ENCODE peak calls at places on chromosome 14, in four cellular contexts. T is H9, A is H1, B is IMR-90. L is an unnamed sample.

GRCh38 chr14:43595373-43595772 is 911.7 kb downstream of the FSCB start:
- DNase-seq in A (no peak), B (no peak), T (no peak), L (no peak)

GRCh38 chr14:65745396-65746190 is 333.1 kb downstream of the FUT8 start:
- DNase-seq in T (no peak), B (no peak), A (no peak), L (no peak)

GRCh38 chr14:59419383-59419782 is 45.8 kb downstream of the GPR135 start:
- DNase-seq in A (no peak), T (no peak), B (no peak), L (no peak)

GRCh38 chr14:24385524-24385923 is 13.3 kb upstream of the NYNRIN start:
- DNase-seq in A (no peak), B (no peak), T (no peak), L (no peak)

GRCh38 chr14:53956427-53957201 is at the start of gene BMP4:
- DNase-seq in T (peak), B (peak), A (peak), L (peak)

GRCh38 chr14:35438910-35439713 is 34.6 kb upstream of the NFKBIA start:
- DNase-seq in T (no peak), B (no peak), A (no peak), L (peak)

GRCh38 chr14:59228416-59228815 is 39.9 kb downstream of the DAAM1 start:
- DNase-seq in A (no peak), T (no peak), B (peak), L (no peak)

GRCh38 chr14:70641548-70642312 is at the start of gene TTC9:
- DNase-seq in T (peak), A (no peak), B (no peak), L (no peak)

GRCh38 chr14:37585101-37585479 is 10.0 kb downstream of the FOXA1 start:
- DNase-seq in A (no peak), B (no peak), T (peak), L (peak)

GRCh38 chr14:66507181-66507721 is 696 bp upstream of the GPHN start:
- DNase-seq in B (no peak), A (no peak), T (no peak), L (no peak)

GRCh38 chr14:64444984-64445845 is 20.1 kb upstream of the AKAP5 start:
- DNase-seq in B (peak), T (no peak), A (no peak), L (peak)

GRCh38 chr14:67695394-67695949 is at the start of gene RDH11:
- DNase-seq in T (peak), A (peak), B (peak), L (peak)

GRCh38 chr14:55339770-55340169 is 68.5 kb downstream of the FBXO34 start:
- DNase-seq in T (no peak), B (peak), A (no peak), L (no peak)

GRCh38 chr14:36212987-36213386 is 36.5 kb upstream of the PTCSC3 start:
- DNase-seq in A (no peak), T (no peak), B (no peak), L (no peak)

GRCh38 chr14:95948608-95949007 is 72.0 kb downstream of the TUNAR start:
- DNase-seq in A (peak), B (no peak), T (peak), L (peak)

GRCh38 chr14:58428011-58428807 is 690 bp downstream of the KIAA0586 start:
- DNase-seq in B (peak), T (no peak), A (no peak), L (peak)

GRCh38 chr14:22185191-22185590 is 403.8 kb downstream of the DAD1 start:
- DNase-seq in B (peak), T (no peak), A (no peak), L (no peak)

GRCh38 chr14:101229666-101230065 is 326.1 kb upstream of the RTL1 start:
- DNase-seq in B (no peak), T (peak), A (no peak), L (no peak)

GRCh38 chr14:71658261-71658860 is 273.9 kb upstream of the RGS6 start:
- DNase-seq in B (no peak), T (no peak), A (no peak), L (no peak)
- H3K56ac ChIP-seq in B (no peak), T (no peak), A (no peak), L (no peak)

GRCh38 chr14:50343424-50343823 is 31.3 kb downstream of the DMAC2L start:
- DNase-seq in T (no peak), A (no peak), B (no peak), L (no peak)
- H2AK5ac ChIP-seq in T (no peak), A (no peak), B (no peak), L (no peak)

GRCh38 chr14:61269321-61270083 is 11.6 kb downstream of the TMEM30B start:
- DNase-seq in A (no peak), T (peak), B (peak), L (peak)

GRCh38 chr14:61266436-61267220 is 14.5 kb downstream of the TMEM30B start:
- DNase-seq in B (no peak), A (no peak), T (no peak), L (no peak)

GRCh38 chr14:61267336-61267735 is 13.8 kb downstream of the TMEM30B start:
- DNase-seq in A (no peak), T (no peak), B (peak), L (no peak)

GRCh38 chr14:61270714-61271113 is 10.4 kb downstream of the TMEM30B start:
- DNase-seq in B (no peak), T (no peak), A (no peak), L (no peak)

DNA sequence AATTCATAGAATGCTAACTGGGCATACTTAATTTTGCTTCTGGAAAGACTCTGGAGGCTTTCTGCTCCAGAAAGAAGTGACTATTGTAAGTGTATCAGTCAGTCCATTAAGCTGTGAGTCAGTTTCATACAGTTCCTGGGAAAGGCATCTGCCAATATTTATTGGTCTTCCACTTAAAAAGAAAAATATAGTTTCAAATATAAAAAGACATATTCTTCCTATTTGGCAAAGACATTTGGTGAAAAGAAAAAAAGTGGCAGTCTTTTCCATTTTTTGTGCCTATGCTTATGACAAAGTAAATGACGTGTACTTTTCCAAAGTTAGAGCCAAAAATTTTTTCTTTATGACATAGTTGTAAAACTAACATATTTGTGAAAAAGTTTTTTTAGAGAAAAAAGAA is 12.3 kb downstream of the TMEM30B start:
- DNase-seq in T (no peak), B (peak), A (no peak), L (no peak)
- H3K56ac ChIP-seq in T (no peak), B (no peak), A (no peak), L (no peak)

GRCh38 chr14:105136401-105137322 is 31.9 kb downstream of the JAG2 start:
- DNase-seq in B (no peak), T (peak), A (no peak), L (no peak)

GRCh38 chr14:105135700-105136395 is 32.7 kb downstream of the JAG2 start:
- DNase-seq in T (no peak), A (no peak), B (no peak), L (no peak)

GRCh38 chr14:105138551-105139111 is 29.9 kb downstream of the JAG2 start:
- DNase-seq in T (no peak), A (no peak), B (no peak), L (no peak)

GRCh38 chr14:105138021-105138541 is 30.5 kb downstream of the JAG2 start:
- DNase-seq in B (no peak), T (peak), A (no peak), L (no peak)

GRCh38 chr14:105137481-105138020 is 31.0 kb downstream of the JAG2 start:
- DNase-seq in A (no peak), T (peak), B (no peak), L (no peak)
- H2AK5ac ChIP-seq in A (no peak), T (no peak), B (no peak), L (no peak)

L was measured in mesendoderm.